ENCODE peak calls at places on chromosome X, in five cellular contexts. V is astrocyte, P is WTC11, W is astrocyte of the spinal cord, B is IMR-90. J is an unnamed sample.

GRCh38 chrX:40973619-40974018 is 111.6 kb upstream of the USP9X start:
- DNase-seq in V (no peak), P (no peak), W (no peak), B (no peak), J (no peak)

GRCh38 chrX:37454537-37455285 is 105.5 kb downstream of the PRRG1 start:
- DNase-seq in V (peak), P (no peak), W (peak), B (peak), J (no peak)

GRCh38 chrX:154458116-154458953 is at the start of gene PLXNA3:
- DNase-seq in V (no peak), P (peak), W (no peak), B (no peak), J (no peak)

GRCh38 chrX:129793604-129794191 is 13.9 kb downstream of the SASH3 start:
- DNase-seq in V (no peak), P (no peak), W (no peak), B (no peak), J (no peak)

GRCh38 chrX:18098704-18099103 is 122.0 kb downstream of the BEND2 start:
- DNase-seq in V (no peak), P (peak), W (no peak), B (no peak), J (no peak)

GRCh38 chrX:2267890-2268289 is 232.9 kb downstream of the DHRSX start:
- DNase-seq in V (no peak), P (no peak), W (no peak), B (no peak), J (no peak)

GRCh38 chrX:100745806-100746537 is 14.1 kb upstream of the SYTL4 start:
- DNase-seq in V (no peak), P (no peak), W (peak), B (no peak), J (no peak)

GRCh38 chrX:22095306-22095705 is 63.2 kb downstream of the PHEX start:
- DNase-seq in V (peak), P (no peak), W (peak), B (peak), J (no peak)

GRCh38 chrX:11180571-11180970 is 69.4 kb downstream of the HCCS start:
- DNase-seq in V (peak), P (no peak), W (no peak), B (no peak), J (no peak)

GRCh38 chrX:2710041-2710471 is 19.0 kb downstream of the CD99 start:
- DNase-seq in V (peak), P (no peak), W (peak), B (peak), J (peak)

GRCh38 chrX:254630-255215 is 26.5 kb upstream of the PLCXD1 start:
- DNase-seq in V (no peak), P (no peak), W (no peak), B (no peak), J (no peak)

GRCh38 chrX:115330498-115331138 is 41.1 kb downstream of the LUZP4 start:
- DNase-seq in V (peak), P (peak), W (peak), B (peak), J (no peak)

GRCh38 chrX:85922821-85923220 is 124.5 kb downstream of the CHM start:
- DNase-seq in V (peak), P (no peak), W (peak), B (peak), J (no peak)

GRCh38 chrX:25048176-25048575 is 32.4 kb upstream of the ARX start:
- DNase-seq in V (no peak), P (no peak), W (no peak), B (no peak), J (no peak)

GRCh38 chrX:53831662-53832635 is 145.4 kb upstream of the HUWE1 start:
- DNase-seq in V (peak), P (peak), W (peak), B (peak), J (no peak)

GRCh38 chrX:149638860-149639259 is 7.3 kb upstream of the TMEM185A start:
- DNase-seq in V (peak), P (no peak), W (peak), B (peak), J (no peak)

GRCh38 chrX:30888526-30889146 is 418 bp downstream of the TAB3 start:
- DNase-seq in V (peak), P (peak), W (no peak), B (no peak), J (no peak)

GRCh38 chrX:7552758-7553157 is 290.2 kb upstream of the VCX start:
- DNase-seq in V (no peak), P (no peak), W (no peak), B (no peak), J (no peak)
- TF ChIP-seq CTCF in V (no peak), P (no peak), W (no peak), B (no peak), J (no peak)

GRCh38 chrX:94831364-94831763 is 1157.4 kb downstream of the FAM133A start:
- DNase-seq in V (no peak), P (no peak), W (peak), B (peak), J (no peak)
- TF ChIP-seq CTCF in V (peak), P (no peak), W (peak), B (peak), J (no peak)

GRCh38 chrX:106875151-106875550 is 28.0 kb downstream of the RIPPLY1 start:
- DNase-seq in V (peak), P (no peak), W (no peak), B (peak), J (no peak)

GRCh38 chrX:106874075-106874474 is 29.1 kb downstream of the RIPPLY1 start:
- DNase-seq in V (peak), P (no peak), W (peak), B (peak), J (no peak)
- TF ChIP-seq CTCF in V (peak), P (peak), W (peak), B (peak), J (peak)

GRCh38 chrX:34146906-34147305 is 14.8 kb upstream of the FAM47A start:
- DNase-seq in V (no peak), P (no peak), W (no peak), B (no peak), J (no peak)
- TF ChIP-seq CTCF in V (no peak), P (no peak), W (no peak), B (no peak), J (no peak)

GRCh38 chrX:19990519-19991349 is at the start of gene BCLAF3:
- DNase-seq in V (peak), P (peak), W (peak), B (peak), J (peak)

GRCh38 chrX:19987856-19988255 is 3.0 kb downstream of the BCLAF3 start:
- DNase-seq in V (no peak), P (no peak), W (no peak), B (no peak), J (no peak)

GRCh38 chrX:19986531-19986930 is 4.3 kb downstream of the BCLAF3 start:
- DNase-seq in V (no peak), P (no peak), W (no peak), B (no peak), J (no peak)

GRCh38 chrX:19990225-19990518 is 689 bp downstream of the BCLAF3 start:
- DNase-seq in V (no peak), P (no peak), W (no peak), B (no peak), J (no peak)

DNA sequence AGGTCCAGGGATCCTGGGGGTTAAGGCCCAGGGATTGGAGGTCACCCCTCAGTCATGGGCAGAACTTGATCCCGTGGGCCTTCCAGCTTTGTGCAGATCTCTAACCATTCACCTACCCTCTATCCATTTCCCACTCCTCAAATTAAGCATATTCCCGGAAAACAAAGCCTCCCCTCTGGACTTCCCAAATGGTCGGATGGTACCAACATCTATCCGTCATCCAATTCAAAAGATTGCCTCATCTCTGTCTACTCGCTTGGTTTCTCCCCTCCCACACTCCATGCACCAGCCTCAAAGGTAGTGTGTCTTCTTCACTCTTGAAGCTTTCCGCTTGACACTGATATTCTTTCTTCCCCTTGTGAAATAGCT is 473 bp upstream of the BCLAF3 start:
- DNase-seq in V (no peak), P (no peak), W (no peak), B (no peak), J (no peak)
- TF ChIP-seq CTCF in V (no peak), P (peak), W (no peak), B (no peak), J (peak)

DNA sequence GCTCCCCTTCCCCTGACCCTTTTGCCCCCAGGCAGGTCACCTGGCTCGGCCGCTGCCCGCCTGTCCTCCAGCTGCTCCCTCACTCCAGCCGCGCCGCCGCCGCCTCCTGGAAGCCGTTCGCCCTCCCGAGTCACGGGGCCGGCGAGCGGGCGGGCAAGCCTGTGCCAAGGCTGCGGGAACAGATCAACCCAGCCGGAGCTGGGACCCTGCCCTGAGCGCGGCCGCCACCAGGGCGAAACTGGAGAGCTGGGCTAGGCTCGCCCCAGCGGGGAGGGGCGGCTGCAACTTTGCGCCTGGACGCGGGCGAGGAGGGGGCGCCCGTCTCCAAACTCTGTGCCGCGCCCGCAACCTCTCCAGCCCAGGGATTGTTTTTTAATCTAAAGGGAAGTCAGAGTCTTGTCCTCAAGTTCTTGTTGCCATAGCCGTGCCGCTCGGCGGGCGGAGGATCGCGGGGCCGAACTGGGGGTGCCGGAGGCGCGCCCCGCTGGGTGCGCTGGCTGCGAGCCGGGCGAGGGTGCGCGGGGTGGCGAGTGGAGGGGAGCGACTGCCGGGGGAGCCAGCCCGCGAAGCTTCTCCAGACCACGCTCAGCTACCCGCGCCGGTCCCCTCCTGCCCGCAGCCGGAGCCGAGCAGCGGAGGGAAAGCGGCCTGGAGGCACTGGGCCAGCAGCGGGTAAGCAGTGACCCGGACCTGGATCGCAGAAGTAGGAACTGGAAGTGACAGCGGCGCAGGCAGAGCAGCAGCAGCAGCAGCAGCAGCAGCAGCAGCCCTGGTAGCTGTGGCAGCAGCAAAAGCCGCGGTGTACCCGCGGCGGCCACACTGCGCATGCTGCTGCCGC is 13.4 kb downstream of the ARHGEF6 start:
- DNase-seq in V (peak), P (peak), W (peak), B (peak), J (peak)
- TF ChIP-seq CTCF in V (no peak), P (no peak), W (peak), B (no peak), J (peak)

DNA sequence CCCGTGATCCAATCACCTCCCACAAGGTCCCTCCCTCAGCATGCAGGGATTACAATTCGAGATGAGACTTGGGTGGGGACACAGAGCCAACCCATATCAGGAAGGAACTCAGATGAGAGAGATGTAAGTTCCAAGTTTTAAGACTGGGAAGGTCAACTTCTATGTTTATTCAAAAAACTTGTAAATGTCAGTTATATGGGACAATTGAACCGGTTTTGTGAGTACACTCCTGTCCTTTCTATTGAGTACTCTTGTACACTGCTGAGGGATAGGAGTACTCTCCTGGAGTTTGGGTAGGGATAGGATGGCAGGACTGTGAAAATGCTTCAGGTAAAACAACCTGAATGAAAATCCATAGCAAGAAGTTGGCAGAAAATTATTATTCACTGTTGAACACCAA is 239.1 kb downstream of the ZNF674 start:
- DNase-seq in V (no peak), P (no peak), W (no peak), B (no peak), J (no peak)
- TF ChIP-seq CTCF in V (no peak), P (no peak), W (no peak), B (no peak), J (no peak)

DNA sequence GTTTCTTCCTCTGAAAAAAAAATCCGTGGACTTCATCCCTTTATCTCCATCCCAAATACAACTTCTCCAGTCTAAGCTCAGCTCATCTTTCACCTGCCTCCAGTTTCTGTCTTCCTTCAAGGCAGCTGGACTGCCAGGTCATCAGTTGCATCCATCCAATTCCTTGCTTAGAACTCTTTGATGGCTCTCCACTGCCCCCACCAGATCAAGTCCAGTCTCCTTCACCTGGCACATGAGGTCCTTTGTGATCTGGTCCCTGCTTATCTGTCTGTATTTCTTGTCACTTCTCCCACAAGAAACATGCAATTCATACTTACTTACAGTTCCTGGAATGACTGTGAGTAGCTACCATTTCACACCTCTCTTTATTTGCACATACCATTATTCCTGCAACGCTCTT is 33.8 kb downstream of the OTUD6A start:
- DNase-seq in V (no peak), P (peak), W (no peak), B (peak), J (no peak)
- TF ChIP-seq CTCF in V (no peak), P (no peak), W (peak), B (peak), J (no peak)

J was measured in CD14-positive monocyte.